ENCODE peak calls at places on chromosomes 3 and 15, in six cellular contexts. D is mesenchymal stem cell, K is IMR-90, Y is endothelial cell of umbilical vein, P is SK-N-SH, B is K562. W is an unnamed sample.

GRCh38 chr15:55279746-55280351 is 9.8 kb downstream of the RAB27A start:
- DNase-seq in D (peak), K (peak), Y (peak), P (no peak), B (peak), W (peak)

GRCh38 chr3:106610362-106610997 is 741.7 kb upstream of the CBLB start:
- DNase-seq in D (no peak), K (peak), Y (peak), P (no peak), B (no peak), W (no peak)

GRCh38 chr3:148742127-148742526 is 44.4 kb downstream of the AGTR1 start:
- DNase-seq in D (no peak), K (no peak), Y (no peak), P (no peak), B (no peak), W (no peak)

GRCh38 chr3:43379343-43379742 is 93.0 kb downstream of the SNRK start:
- DNase-seq in D (peak), K (peak), Y (no peak), P (no peak), B (no peak), W (no peak)

GRCh38 chr3:14892226-14892625 is 55.2 kb upstream of the NR2C2 start:
- DNase-seq in D (no peak), K (no peak), Y (no peak), P (no peak), B (no peak), W (no peak)

GRCh38 chr15:79372428-79372827 is 59.7 kb upstream of the MINAR1 start:
- DNase-seq in D (no peak), K (no peak), Y (no peak), P (no peak), B (no peak), W (no peak)

GRCh38 chr3:192467230-192468186 is 259.8 kb downstream of the FGF12 start:
- DNase-seq in D (peak), K (peak), Y (peak), P (peak), B (peak), W (peak)

GRCh38 chr15:40307421-40308165 is at the start of gene PLCB2:
- DNase-seq in D (peak), K (no peak), Y (no peak), P (no peak), B (peak), W (peak)

GRCh38 chr3:15630646-15631350 is 29.3 kb downstream of the BTD start:
- DNase-seq in D (peak), K (peak), Y (peak), P (peak), B (peak), W (no peak)

GRCh38 chr15:41546846-41547786 is 3.1 kb upstream of the RPAP1 start:
- DNase-seq in D (peak), K (peak), Y (no peak), P (no peak), B (peak), W (no peak)
- H3K9ac ChIP-seq in D (peak), K (no peak), Y (no peak), P (no peak), B (no peak), W (no peak)

DNA sequence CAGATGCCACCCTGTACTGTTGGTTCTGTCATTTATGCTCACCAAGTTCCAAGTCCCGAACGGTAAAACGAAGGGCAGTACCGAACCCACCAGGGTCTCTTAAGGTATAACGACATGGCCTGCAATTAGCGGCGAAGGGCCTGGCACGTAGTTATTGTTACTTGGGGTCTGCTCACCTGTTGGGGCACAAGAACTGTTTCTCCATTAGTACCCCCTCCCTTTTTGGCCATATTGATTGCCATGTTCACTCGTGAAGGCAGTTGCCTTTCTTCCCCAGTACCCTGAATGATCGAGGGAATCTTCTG is 435 bp downstream of the IL17RB start:
- DNase-seq in D (no peak), K (no peak), Y (no peak), P (no peak), B (no peak), W (no peak)
- H3K4me3 ChIP-seq in D (no peak), K (no peak), Y (no peak), P (no peak), B (no peak), W (no peak)

GRCh38 chr3:177724020-177724638 is 526.8 kb upstream of the TBL1XR1 start:
- DNase-seq in D (peak), K (no peak), Y (peak), P (no peak), B (no peak), W (no peak)
- H2AFZ ChIP-seq in D (no peak), K (no peak), Y (peak), P (no peak), B (no peak), W (no peak)

GRCh38 chr15:69319384-69320375 is 21.0 kb downstream of the PAQR5 start:
- DNase-seq in D (no peak), K (no peak), Y (no peak), P (no peak), B (no peak), W (no peak)
- H3K9ac ChIP-seq in D (no peak), K (no peak), Y (no peak), P (no peak), B (no peak), W (no peak)

GRCh38 chr3:42195879-42196330 is 70.1 kb downstream of the CCK start:
- DNase-seq in D (no peak), K (peak), Y (no peak), P (no peak), B (no peak), W (no peak)
- H3K4me3 ChIP-seq in D (no peak), K (no peak), Y (no peak), P (no peak), B (no peak), W (no peak)